ENCODE peak calls at places on chromosomes 6 and 20, in four cellular contexts. One of them, this sample, is unnamed.

GRCh38 chr6:75117701-75118100 is 88.2 kb downstream of the COL12A1 start:
- DNase-seq in H1: no peak
- DNase-seq in SK-N-SH: no peak
- DNase-seq in HepG2: no peak
- DNase-seq in this sample: no peak

GRCh38 chr20:32344835-32345506 is 13.2 kb upstream of the ASXL1 start:
- DNase-seq in H1: peak
- DNase-seq in SK-N-SH: no peak
- DNase-seq in HepG2: no peak
- DNase-seq in this sample: no peak

GRCh38 chr20:39190666-39191570 is 228.8 kb downstream of the DHX35 start:
- DNase-seq in H1: no peak
- DNase-seq in SK-N-SH: no peak
- DNase-seq in HepG2: peak
- DNase-seq in this sample: no peak

GRCh38 chr6:30684386-30685156 is 1.9 kb downstream of the PPP1R18 start:
- DNase-seq in H1: no peak
- DNase-seq in SK-N-SH: peak
- DNase-seq in HepG2: no peak
- DNase-seq in this sample: peak

GRCh38 chr20:59805786-59806577 is 127.5 kb downstream of the SYCP2 start:
- DNase-seq in H1: peak
- DNase-seq in SK-N-SH: peak
- DNase-seq in HepG2: no peak
- DNase-seq in this sample: peak

GRCh38 chr6:131924881-131925474 is 26.2 kb downstream of the CCN2 start:
- DNase-seq in H1: no peak
- DNase-seq in SK-N-SH: no peak
- DNase-seq in HepG2: peak
- DNase-seq in this sample: no peak

GRCh38 chr20:32274359-32274758 is 3.1 kb upstream of the KIF3B start:
- DNase-seq in H1: no peak
- DNase-seq in SK-N-SH: no peak
- DNase-seq in HepG2: no peak
- DNase-seq in this sample: no peak

GRCh38 chr20:18632196-18632789 is 44.4 kb downstream of the DTD1 start:
- DNase-seq in H1: peak
- DNase-seq in SK-N-SH: peak
- DNase-seq in HepG2: peak
- DNase-seq in this sample: peak

GRCh38 chr6:160520043-160520904 is 143.8 kb downstream of the LPA start:
- DNase-seq in H1: peak
- DNase-seq in SK-N-SH: peak
- DNase-seq in HepG2: peak
- DNase-seq in this sample: peak

GRCh38 chr6:11767458-11767857 is 11.1 kb downstream of the ADTRP start:
- DNase-seq in H1: no peak
- DNase-seq in SK-N-SH: no peak
- DNase-seq in HepG2: no peak
- DNase-seq in this sample: no peak

GRCh38 chr6:143514996-143515760 is 3.7 kb upstream of the FUCA2 start:
- DNase-seq in H1: no peak
- DNase-seq in SK-N-SH: no peak
- DNase-seq in HepG2: no peak
- DNase-seq in this sample: peak

GRCh38 chr6:47298475-47298874 is 11.2 kb downstream of the TNFRSF21 start:
- DNase-seq in H1: no peak
- DNase-seq in SK-N-SH: no peak
- DNase-seq in HepG2: no peak
- DNase-seq in this sample: no peak

GRCh38 chr6:145948328-145948727 is 15.8 kb downstream of the SHPRH start:
- DNase-seq in H1: no peak
- DNase-seq in SK-N-SH: no peak
- DNase-seq in HepG2: no peak
- DNase-seq in this sample: no peak

GRCh38 chr6:81748946-81749345 is 3.5 kb downstream of the TENT5A start:
- DNase-seq in H1: no peak
- DNase-seq in SK-N-SH: no peak
- DNase-seq in HepG2: no peak
- DNase-seq in this sample: no peak

GRCh38 chr6:1552296-1552761 is 57.4 kb upstream of the FOXC1 start:
- DNase-seq in H1: no peak
- DNase-seq in SK-N-SH: no peak
- DNase-seq in HepG2: peak
- DNase-seq in this sample: no peak

GRCh38 chr6:37119387-37119886 is 50.5 kb upstream of the PIM1 start:
- DNase-seq in H1: no peak
- DNase-seq in SK-N-SH: no peak
- DNase-seq in HepG2: no peak
- DNase-seq in this sample: no peak

DNA sequence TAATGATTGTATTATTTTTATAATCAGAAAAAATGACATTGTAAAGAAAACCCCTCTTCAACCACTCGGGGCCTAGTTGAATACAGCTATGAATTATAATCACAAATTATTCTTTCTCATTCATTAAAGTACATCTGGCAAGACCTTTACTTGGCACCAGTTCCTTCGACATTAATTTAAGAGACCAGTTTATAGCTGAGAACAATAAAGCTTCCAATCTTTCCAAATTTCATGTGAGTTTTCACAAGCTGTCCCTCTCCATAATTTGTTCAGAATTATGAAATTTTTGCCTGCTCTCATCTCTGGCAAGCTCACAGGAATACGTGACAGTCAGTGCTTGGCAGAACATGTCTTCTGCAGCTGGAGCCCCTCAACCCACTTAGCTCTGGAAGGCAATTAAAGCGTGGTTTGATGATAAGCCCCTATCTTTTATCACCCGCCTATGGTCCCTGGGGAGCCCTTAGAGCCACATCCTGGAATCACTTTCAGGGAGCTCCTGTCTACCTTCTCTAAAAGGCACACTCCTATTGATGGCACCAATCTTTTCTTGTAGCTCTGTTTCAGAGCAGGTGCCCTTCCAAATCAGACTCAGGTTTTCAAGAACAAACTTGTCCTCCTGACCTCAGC is 237.2 kb upstream of the PRND start:
- DNase-seq in H1: no peak
- DNase-seq in SK-N-SH: no peak
- DNase-seq in HepG2: no peak
- DNase-seq in this sample: no peak
- H3K4me3 ChIP-seq in H1: no peak
- H3K4me3 ChIP-seq in SK-N-SH: no peak
- H3K4me3 ChIP-seq in HepG2: no peak
- H3K4me3 ChIP-seq in this sample: no peak

DNA sequence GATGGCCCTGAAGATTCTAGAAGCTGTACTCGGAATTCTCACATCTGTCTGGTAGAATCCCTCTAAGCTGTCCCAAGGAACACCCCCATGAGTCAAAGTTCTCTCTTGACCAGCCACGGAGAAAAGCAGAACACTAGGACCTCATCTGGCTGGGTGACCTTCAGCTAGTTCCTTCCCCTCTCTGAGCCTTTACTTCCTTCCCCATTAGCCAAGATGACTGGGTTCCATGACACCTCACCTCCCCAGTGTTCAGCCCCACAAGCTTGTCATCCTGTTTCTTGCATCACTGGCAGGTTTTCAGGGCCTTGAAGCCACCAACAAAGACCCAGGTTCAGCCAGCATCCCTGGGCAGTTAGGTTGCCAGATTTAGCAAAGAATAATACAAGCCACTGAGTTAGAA is 47.8 kb downstream of the MAFB start:
- DNase-seq in H1: no peak
- DNase-seq in SK-N-SH: no peak
- DNase-seq in HepG2: no peak
- DNase-seq in this sample: no peak
- TF ChIP-seq POLR2AphosphoS5 in H1: no peak
- TF ChIP-seq POLR2AphosphoS5 in SK-N-SH: no peak
- TF ChIP-seq POLR2AphosphoS5 in HepG2: no peak
- TF ChIP-seq POLR2AphosphoS5 in this sample: no peak

DNA sequence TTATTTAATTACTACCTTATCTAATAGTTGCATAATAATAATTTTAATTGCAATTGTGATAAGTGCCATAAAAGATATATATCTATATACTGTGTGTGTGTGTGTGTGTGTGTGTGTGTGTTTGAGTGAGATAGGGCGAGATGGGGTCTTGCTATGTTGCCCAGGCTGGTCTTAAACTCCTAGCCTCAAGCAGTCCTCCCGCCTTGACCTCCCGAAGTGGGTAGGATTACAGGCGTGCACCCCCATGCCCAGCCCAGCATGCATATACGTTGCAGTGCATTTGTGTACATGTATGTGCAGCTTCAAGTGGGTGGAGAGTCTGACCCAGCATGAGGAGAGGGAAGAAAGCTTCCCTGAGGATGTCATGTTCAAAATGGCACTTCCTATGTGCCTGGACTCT is 4.6 kb upstream of the RIMS4 start:
- DNase-seq in H1: no peak
- DNase-seq in SK-N-SH: no peak
- DNase-seq in HepG2: no peak
- DNase-seq in this sample: no peak
- H3K4me3 ChIP-seq in H1: no peak
- H3K4me3 ChIP-seq in SK-N-SH: no peak
- H3K4me3 ChIP-seq in HepG2: no peak
- H3K4me3 ChIP-seq in this sample: no peak

DNA sequence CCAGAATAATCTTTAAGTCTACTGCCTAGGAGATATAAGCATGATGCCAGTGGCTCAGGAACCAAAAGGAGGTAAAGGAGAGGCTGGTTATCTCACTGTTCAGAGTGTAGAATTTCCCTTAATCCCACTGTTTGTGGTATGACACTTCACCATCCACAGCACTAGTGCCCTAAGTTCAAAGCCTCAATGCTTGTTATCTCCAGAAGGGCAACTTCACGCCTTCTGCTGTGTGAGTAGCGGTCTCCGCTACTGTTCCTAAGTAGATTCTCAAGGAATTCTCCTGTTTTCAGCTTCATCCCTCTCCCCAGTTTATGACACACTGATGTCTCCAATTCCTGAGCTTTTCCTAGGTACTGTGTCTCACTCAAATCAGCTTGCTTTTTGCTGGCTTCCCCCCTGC is 13.7 kb upstream of the SNPH start:
- DNase-seq in H1: no peak
- DNase-seq in SK-N-SH: no peak
- DNase-seq in HepG2: no peak
- DNase-seq in this sample: no peak
- TF ChIP-seq POLR2AphosphoS5 in H1: no peak
- TF ChIP-seq POLR2AphosphoS5 in SK-N-SH: no peak
- TF ChIP-seq POLR2AphosphoS5 in HepG2: no peak
- TF ChIP-seq POLR2AphosphoS5 in this sample: no peak

GRCh38 chr20:52372169-52372568 is 180.6 kb upstream of the ZFP64 start:
- DNase-seq in H1: no peak
- DNase-seq in SK-N-SH: no peak
- DNase-seq in HepG2: no peak
- DNase-seq in this sample: no peak
- H3K4me3 ChIP-seq in H1: no peak
- H3K4me3 ChIP-seq in SK-N-SH: no peak
- H3K4me3 ChIP-seq in HepG2: no peak
- H3K4me3 ChIP-seq in this sample: no peak

GRCh38 chr6:73509851-73510250 is 11.0 kb downstream of the EEF1A1 start:
- DNase-seq in H1: no peak
- DNase-seq in SK-N-SH: no peak
- DNase-seq in HepG2: no peak
- DNase-seq in this sample: no peak
- TF ChIP-seq POLR2AphosphoS5 in H1: peak
- TF ChIP-seq POLR2AphosphoS5 in SK-N-SH: no peak
- TF ChIP-seq POLR2AphosphoS5 in HepG2: no peak
- TF ChIP-seq POLR2AphosphoS5 in this sample: no peak

GRCh38 chr6:156780962-156781705 is 4.0 kb downstream of the ARID1B start:
- DNase-seq in H1: no peak
- DNase-seq in SK-N-SH: no peak
- DNase-seq in HepG2: no peak
- DNase-seq in this sample: no peak
- H3K4me3 ChIP-seq in H1: peak
- H3K4me3 ChIP-seq in SK-N-SH: peak
- H3K4me3 ChIP-seq in HepG2: peak
- H3K4me3 ChIP-seq in this sample: peak